ENCODE peak calls at places on chromosomes 11 and 22, in eight cellular contexts. G is Calu3, Z is AG09309, N is heart left ventricle, U is HCT116, K is Peyer's patch, C is WTC11, I is endodermal cell. B is an unnamed sample.
A peak's percentile ranks its signal among the peaks of the same experiment; 100 is the strongest.

GRCh38 chr11:73463359-73463758 is 87.2 kb downstream of the RELT start:
- DNase-seq in G (no peak), Z (peak; percentile 40), N (no peak), U (no peak), K (no peak), C (no peak), I (no peak), B (no peak)

GRCh38 chr11:134562941-134563471 is 151.0 kb upstream of the B3GAT1 start:
- DNase-seq in G (no peak), Z (no peak), N (no peak), U (no peak), K (no peak), C (no peak), I (peak; percentile 27), B (no peak)

GRCh38 chr11:70270877-70271634 is 566 bp downstream of the PPFIA1 start:
- DNase-seq in G (peak; percentile 60), Z (peak; percentile 39), N (peak; percentile 38), U (no peak), K (peak; percentile 58), C (peak; percentile 65), I (peak; percentile 80), B (peak; percentile 60)

GRCh38 chr11:110096369-110096976 is 3.3 kb downstream of the ZC3H12C start:
- DNase-seq in G (no peak), Z (no peak), N (no peak), U (no peak), K (no peak), C (no peak), I (no peak), B (no peak)

GRCh38 chr11:14907411-14908213 is 15.6 kb upstream of the CYP2R1 start:
- DNase-seq in G (peak; percentile 82), Z (no peak), N (peak; percentile 73), U (no peak), K (peak; percentile 95), C (peak; percentile 89), I (peak; percentile 94), B (peak; percentile 85)

GRCh38 chr22:30813936-30814335 is 119.3 kb downstream of the OSBP2 start:
- DNase-seq in G (no peak), Z (no peak), N (no peak), U (no peak), K (no peak), C (no peak), I (no peak), B (no peak)

GRCh38 chr11:45142241-45142885 is 4.1 kb upstream of the PRDM11 start:
- DNase-seq in G (no peak), Z (no peak), N (no peak), U (no peak), K (no peak), C (no peak), I (no peak), B (no peak)

GRCh38 chr11:95268386-95268785 is 37.4 kb upstream of the SESN3 start:
- DNase-seq in G (no peak), Z (no peak), N (no peak), U (no peak), K (no peak), C (no peak), I (no peak), B (no peak)

GRCh38 chr22:32737811-32738210 is 63.7 kb upstream of the TIMP3 start:
- DNase-seq in G (no peak), Z (no peak), N (no peak), U (no peak), K (no peak), C (no peak), I (no peak), B (no peak)

GRCh38 chr11:18588297-18589252 is at the start of gene UEVLD:
- DNase-seq in G (peak; percentile 91), Z (peak; percentile 48), N (peak; percentile 93), U (peak; percentile 75), K (peak; percentile 91), C (peak; percentile 87), I (peak; percentile 95), B (peak; percentile 87)

GRCh38 chr11:33089776-33090175 is 50.4 kb downstream of the TCP11L1 start:
- DNase-seq in G (peak; percentile 8), Z (no peak), N (no peak), U (no peak), K (no peak), C (no peak), I (no peak), B (no peak)

GRCh38 chr11:126152586-126152985 is 58.9 kb downstream of the RPUSD4 start:
- DNase-seq in G (no peak), Z (no peak), N (no peak), U (no peak), K (no peak), C (no peak), I (no peak), B (no peak)

GRCh38 chr11:86421976-86422770 is 47.5 kb downstream of the CCDC81 start:
- DNase-seq in G (no peak), Z (no peak), N (no peak), U (no peak), K (no peak), C (no peak), I (peak; percentile 81), B (no peak)

GRCh38 chr11:86414032-86414431 is 39.3 kb downstream of the CCDC81 start:
- DNase-seq in G (no peak), Z (no peak), N (no peak), U (no peak), K (no peak), C (no peak), I (no peak), B (no peak)

GRCh38 chr11:86416494-86416893 is 41.8 kb downstream of the CCDC81 start:
- DNase-seq in G (no peak), Z (no peak), N (no peak), U (no peak), K (no peak), C (no peak), I (no peak), B (no peak)

GRCh38 chr11:86418513-86418912 is 43.8 kb downstream of the CCDC81 start:
- DNase-seq in G (no peak), Z (no peak), N (no peak), U (no peak), K (no peak), C (no peak), I (no peak), B (no peak)

GRCh38 chr11:86418929-86419328 is 44.2 kb downstream of the CCDC81 start:
- DNase-seq in G (no peak), Z (no peak), N (no peak), U (no peak), K (no peak), C (no peak), I (no peak), B (no peak)
- TF ChIP-seq CTCF in G (no peak), Z (peak; percentile 22), N (no peak), U (no peak), K (no peak), C (no peak), I (peak; percentile 71), B (no peak)

DNA sequence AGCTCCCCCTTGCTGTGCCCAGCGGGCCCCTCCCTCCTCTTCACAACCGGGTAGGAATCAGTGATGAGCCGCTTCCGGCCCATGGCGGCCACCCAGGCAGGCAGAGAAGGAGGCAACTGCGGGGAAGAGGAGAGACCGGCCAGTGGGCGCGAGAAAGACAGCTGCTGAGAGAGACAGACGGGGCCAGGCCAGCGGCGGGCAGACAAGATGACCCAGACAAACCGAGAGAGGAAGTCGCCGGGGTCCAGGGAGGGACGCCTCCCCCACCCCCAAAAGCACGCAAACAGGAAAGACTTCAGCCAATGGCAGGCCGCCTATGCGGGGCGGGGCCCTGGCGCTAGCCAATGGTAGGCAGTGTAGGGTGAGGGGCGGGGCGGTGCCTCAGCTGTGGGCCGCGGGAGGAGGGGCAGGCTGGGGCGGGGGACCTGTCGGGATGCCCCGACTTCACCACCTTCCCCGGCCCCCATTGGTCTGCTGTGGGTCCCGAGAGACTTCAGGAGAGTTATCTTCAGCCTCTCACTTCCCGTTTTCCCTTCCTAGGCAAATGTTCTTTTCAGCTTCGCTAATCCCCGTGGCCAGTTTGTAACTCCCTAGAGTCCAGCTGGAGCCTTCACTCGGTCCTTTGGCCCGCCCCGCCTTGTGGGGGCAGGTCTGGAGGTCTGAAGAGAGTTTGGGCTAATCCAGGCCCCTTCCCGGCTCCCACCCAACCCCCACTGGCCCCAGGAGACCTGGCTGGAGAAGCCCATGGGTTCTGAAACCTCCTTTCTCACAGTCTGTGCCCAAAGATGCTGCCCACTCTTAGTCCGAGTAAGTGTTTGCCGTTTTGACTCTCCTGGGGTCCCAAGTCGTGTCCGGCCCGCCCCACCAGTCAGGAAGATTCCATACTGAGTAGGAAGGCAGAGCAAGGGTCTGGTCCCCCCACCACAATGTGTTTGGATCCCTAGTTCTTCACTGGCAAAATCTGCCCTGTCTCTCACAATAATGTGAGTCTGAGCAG is at the start of gene POLD4:
- DNase-seq in G (peak; percentile 98), Z (peak; percentile 82), N (peak; percentile 100), U (no peak), K (peak; percentile 100), C (peak; percentile 99), I (peak; percentile 99), B (peak; percentile 98)
- TF ChIP-seq CTCF in G (no peak), Z (no peak), N (no peak), U (no peak), K (no peak), C (no peak), I (no peak), B (no peak)

GRCh38 chr11:122101625-122102291 is 14.3 kb downstream of the BLID start:
- DNase-seq in G (no peak), Z (peak; percentile 66), N (peak; percentile 66), U (no peak), K (no peak), C (peak; percentile 60), I (peak; percentile 91), B (peak; percentile 61)
- TF ChIP-seq CTCF in G (no peak), Z (peak; percentile 62), N (peak; percentile 35), U (no peak), K (no peak), C (peak; percentile 23), I (peak; percentile 82), B (peak; percentile 18)

DNA sequence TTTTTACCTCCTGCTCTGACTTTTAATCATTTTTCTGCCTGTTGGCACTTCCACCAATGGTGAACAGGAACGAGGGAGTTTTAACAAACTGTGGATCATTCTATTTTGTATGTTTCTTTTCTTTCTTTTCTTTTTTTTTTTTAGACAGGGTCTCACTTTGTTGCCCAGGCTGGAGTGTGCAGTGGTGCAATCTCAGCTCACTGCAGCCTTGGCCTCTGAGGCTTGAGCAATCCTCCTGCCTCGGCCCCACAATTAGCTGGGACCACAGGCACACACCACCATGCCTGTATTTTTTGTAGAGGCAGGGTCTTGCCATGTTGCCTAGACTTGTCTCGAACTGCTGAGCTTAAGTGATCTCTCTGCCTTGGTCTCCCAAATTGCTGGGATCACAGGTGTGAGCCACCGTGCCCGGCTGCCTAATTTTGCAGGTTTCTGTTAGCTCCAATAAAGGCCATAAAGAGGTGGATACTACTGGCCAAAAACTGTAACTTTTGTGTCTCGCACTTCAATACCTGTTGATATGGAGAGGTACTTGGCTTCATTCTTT is 59.8 kb downstream of the SLC25A17 start:
- DNase-seq in G (no peak), Z (no peak), N (no peak), U (no peak), K (no peak), C (no peak), I (no peak), B (no peak)
- TF ChIP-seq CTCF in G (no peak), Z (no peak), N (no peak), U (no peak), K (no peak), C (no peak), I (no peak), B (no peak)

GRCh38 chr11:116375221-116375620 is 397.6 kb downstream of the BUD13 start:
- DNase-seq in G (no peak), Z (no peak), N (no peak), U (no peak), K (no peak), C (no peak), I (no peak), B (no peak)
- TF ChIP-seq CTCF in G (no peak), Z (no peak), N (no peak), U (no peak), K (no peak), C (no peak), I (peak; percentile 62), B (no peak)